ENCODE peak calls at places on chromosomes 13 and 19, in seven cellular contexts. L, O, K, U, C, A and Z are unnamed samples.

GRCh38 chr13:34207872-34208271 is 389.9 kb downstream of the RFC3 start:
- DNase-seq in A (no peak), L (no peak), O (no peak), K (no peak), C (no peak), U (no peak), Z (no peak)

GRCh38 chr13:97521726-97522125 is 87.8 kb downstream of the RAP2A start:
- DNase-seq in L (no peak), K (no peak), C (no peak), O (no peak), A (no peak), U (no peak), Z (no peak)

GRCh38 chr19:13574933-13575332 is 68.7 kb upstream of the CACNA1A start:
- DNase-seq in U (no peak), O (no peak), A (no peak), C (peak; percentile 16), L (peak; percentile 61), K (peak; percentile 8), Z (no peak)

GRCh38 chr13:19152403-19152802 is 29.2 kb downstream of the TUBA3C start:
- DNase-seq in A (no peak), U (no peak), K (no peak), C (no peak), L (no peak), O (no peak), Z (no peak)

GRCh38 chr19:7769171-7769570 is 6.1 kb downstream of the CLEC4M start:
- DNase-seq in C (no peak), O (no peak), L (no peak), A (no peak), U (no peak), K (no peak), Z (peak; percentile 2)

GRCh38 chr19:30158067-30158892 is 213.9 kb upstream of the ZNF536 start:
- DNase-seq in K (no peak), C (no peak), L (no peak), O (peak; percentile 45), U (no peak), A (no peak), Z (no peak)

GRCh38 chr13:27533155-27533643 is 82.8 kb upstream of the MTIF3 start:
- DNase-seq in U (peak; percentile 62), C (peak; percentile 62), K (peak; percentile 14), A (no peak), O (peak; percentile 76), L (peak; percentile 94), Z (peak; percentile 94)

GRCh38 chr19:11373166-11373884 is 1.1 kb upstream of the SWSAP1 start:
- DNase-seq in K (no peak), U (no peak), O (no peak), L (peak; percentile 92), A (no peak), C (no peak), Z (peak; percentile 74)

GRCh38 chr19:28694812-28695211 is 518.1 kb downstream of the UQCRFS1 start:
- DNase-seq in O (no peak), C (no peak), L (no peak), K (no peak), U (peak; percentile 48), A (no peak), Z (no peak)

GRCh38 chr19:29798783-29799182 is 13.0 kb upstream of the CCNE1 start:
- DNase-seq in O (no peak), U (no peak), L (no peak), K (no peak), C (no peak), A (no peak), Z (no peak)

DNA sequence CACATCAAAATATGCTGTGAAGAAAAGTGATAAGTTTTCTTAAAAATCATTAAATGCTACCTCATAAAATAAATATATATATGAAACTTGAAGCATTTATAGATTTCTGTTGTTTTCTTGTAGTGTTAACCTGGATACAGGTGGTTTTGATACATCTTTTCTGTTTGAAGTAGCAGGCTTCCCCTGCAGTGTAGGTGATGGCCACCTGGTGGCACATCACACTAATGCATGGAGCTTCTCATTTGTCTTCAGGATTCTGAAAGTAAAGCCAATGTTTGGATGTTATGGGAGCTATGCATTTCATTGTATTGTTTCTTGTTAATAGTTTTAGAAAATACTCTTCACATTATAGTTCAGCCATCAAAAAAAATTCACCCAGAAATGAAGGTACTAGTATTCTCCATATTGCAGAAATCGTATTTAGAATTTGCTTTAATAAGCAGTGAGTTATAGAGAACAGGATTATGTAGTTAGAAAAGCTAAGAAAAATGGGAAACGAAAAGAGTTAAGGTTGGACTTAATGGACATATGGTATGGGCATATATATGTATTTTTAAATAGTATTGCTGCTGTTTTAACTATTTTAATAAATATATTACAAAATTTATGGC is 18.7 kb downstream of the GPR180 start:
- DNase-seq in L (peak; percentile 70), K (peak; percentile 39), U (peak; percentile 28), C (peak; percentile 15), O (no peak), A (no peak), Z (no peak)
- TF ChIP-seq CTCF in L (peak; percentile 94), K (peak; percentile 76), U (peak; percentile 83), C (peak; percentile 79), O (no peak), A (no peak), Z (peak; percentile 48)

GRCh38 chr19:47497821-47498520 is 14.0 kb upstream of the KPTN start:
- DNase-seq in C (no peak), K (no peak), O (no peak), A (no peak), U (no peak), L (no peak), Z (no peak)

GRCh38 chr19:47499371-47499770 is 15.4 kb upstream of the KPTN start:
- DNase-seq in A (no peak), U (no peak), K (no peak), O (no peak), L (no peak), C (no peak), Z (no peak)

GRCh38 chr19:47498561-47498960 is 14.5 kb upstream of the KPTN start:
- DNase-seq in A (no peak), O (no peak), U (no peak), K (no peak), C (no peak), L (no peak), Z (no peak)

GRCh38 chr19:47495478-47496372 is 11.7 kb upstream of the KPTN start:
- DNase-seq in K (no peak), L (no peak), C (no peak), A (no peak), U (no peak), O (no peak), Z (no peak)

DNA sequence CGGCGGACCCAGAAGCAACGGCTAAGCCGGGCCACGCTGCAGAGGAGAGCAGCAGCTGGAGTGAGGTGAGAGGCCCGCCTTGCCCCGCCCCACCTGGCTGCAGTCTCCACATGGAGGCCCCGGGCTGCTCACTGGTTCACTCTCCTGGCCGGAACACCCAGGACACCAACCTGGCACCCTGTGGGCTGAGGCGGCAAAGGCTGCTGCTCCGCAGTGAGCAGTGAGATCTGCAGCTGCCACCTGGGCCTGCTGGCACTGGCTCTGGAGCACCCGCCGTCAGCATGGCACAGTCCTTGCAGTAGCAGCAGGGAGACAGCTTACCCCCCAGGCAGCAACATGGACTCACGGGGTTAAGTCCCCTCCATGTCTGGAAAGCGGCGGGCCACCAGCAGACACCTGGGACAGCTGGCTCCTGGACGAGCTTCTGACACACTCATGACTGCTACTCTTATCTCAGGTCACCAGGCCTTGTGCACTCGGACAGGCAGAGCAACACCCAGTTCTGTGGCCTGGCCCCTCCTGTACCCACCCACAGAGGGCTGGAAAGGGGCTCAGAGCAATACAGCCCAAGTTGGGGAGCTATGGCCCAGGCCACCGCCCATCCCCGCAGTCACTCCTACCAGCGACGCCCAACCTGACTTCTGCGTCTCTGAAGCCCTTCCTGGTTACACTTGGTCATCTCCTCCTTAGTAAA is 13.2 kb upstream of the KPTN start:
- DNase-seq in O (no peak), K (no peak), A (no peak), L (no peak), C (no peak), U (no peak), Z (no peak)
- H3K27ac ChIP-seq in O (no peak overlapping the region), K (no peak overlapping the region), A (no peak overlapping the region), L (no peak overlapping the region), C (no peak overlapping the region), U (no peak overlapping the region), Z (no peak overlapping the region)

GRCh38 chr19:43416951-43417623 is 2.4 kb downstream of the TEX101 start:
- DNase-seq in K (no peak), C (no peak), U (no peak), A (no peak), L (no peak), O (no peak), Z (no peak)
- TF ChIP-seq CTCF in K (no peak), C (no peak), U (no peak), A (no peak), L (no peak), O (no peak), Z (no peak)

GRCh38 chr13:109788372-109789195 is 2.2 kb upstream of the IRS2 start:
- DNase-seq in K (no peak), L (no peak), U (no peak), O (no peak), A (no peak), C (no peak), Z (no peak)
- H3K27ac ChIP-seq in K (no peak overlapping the region), L (no peak overlapping the region), U (no peak overlapping the region), O (peak overlapping the region; percentile 70), A (peak overlapping the region; percentile 22), C (no peak overlapping the region), Z (no peak overlapping the region)